ENCODE peak calls at places on chromosome 21, in four cellular contexts. F, P, B and J are unnamed samples.

GRCh38 chr21:38487906-38488639 is 10.2 kb downstream of the ERG start:
- DNase-seq in F (no peak), P (no peak), B (no peak), J (no peak)

GRCh38 chr21:30193201-30193600 is 22.7 kb downstream of the CLDN8 start:
- DNase-seq in F (no peak), P (no peak), B (no peak), J (no peak)

GRCh38 chr21:38269567-38269917 is 12.8 kb downstream of the KCNJ15 start:
- DNase-seq in F (no peak), P (no peak), B (no peak), J (no peak)

GRCh38 chr21:41397416-41397815 is 28.6 kb upstream of the MX1 start:
- DNase-seq in F (no peak), P (no peak), B (no peak), J (no peak)

GRCh38 chr21:33403786-33404571 is 766 bp downstream of the IFNGR2 start:
- DNase-seq in F (no peak), P (peak), B (peak), J (peak)

GRCh38 chr21:33642027-33642895 is at the start of gene ITSN1:
- DNase-seq in F (peak), P (peak), B (peak), J (peak)

GRCh38 chr21:19908386-19908785 is 1089.8 kb upstream of the NCAM2 start:
- DNase-seq in F (no peak), P (no peak), B (no peak), J (no peak)

GRCh38 chr21:37712204-37712934 is 203.9 kb downstream of the KCNJ6 start:
- DNase-seq in F (peak), P (peak), B (peak), J (peak)

GRCh38 chr21:33976980-33977720 is 61.5 kb upstream of the ATP5PO start:
- DNase-seq in F (no peak), P (no peak), B (no peak), J (peak)

GRCh38 chr21:21737186-21737585 is 739.0 kb downstream of the NCAM2 start:
- DNase-seq in F (no peak), P (no peak), B (no peak), J (no peak)

GRCh38 chr21:37459575-37459974 is 93.0 kb downstream of the DYRK1A start:
- DNase-seq in F (no peak), P (no peak), B (no peak), J (no peak)

GRCh38 chr21:15759469-15759868 is 29.7 kb downstream of the USP25 start:
- DNase-seq in F (no peak), P (no peak), B (no peak), J (no peak)

GRCh38 chr21:39136711-39137110 is 46.5 kb downstream of the PSMG1 start:
- DNase-seq in F (no peak), P (no peak), B (no peak), J (no peak)

GRCh38 chr21:33769057-33769456 is 126.8 kb downstream of the ITSN1 start:
- DNase-seq in F (no peak), P (no peak), B (no peak), J (no peak)

GRCh38 chr21:28099296-28099695 is 893.4 kb downstream of the LTN1 start:
- DNase-seq in F (no peak), P (no peak), B (no peak), J (no peak)

GRCh38 chr21:30240661-30241060 is 24.8 kb upstream of the CLDN8 start:
- DNase-seq in F (no peak), P (no peak), B (no peak), J (no peak)

GRCh38 chr21:28473530-28474225 is 519.0 kb downstream of the LTN1 start:
- DNase-seq in F (no peak), P (no peak), B (no peak), J (no peak)

GRCh38 chr21:34797202-34797527 is 128.4 kb downstream of the CLIC6 start:
- DNase-seq in F (no peak), P (no peak), B (no peak), J (no peak)

GRCh38 chr21:28067015-28067414 is 925.7 kb downstream of the LTN1 start:
- DNase-seq in F (no peak), P (no peak), B (no peak), J (no peak)

GRCh38 chr21:29308456-29308783 is 9.7 kb downstream of the BACH1 start:
- DNase-seq in F (no peak), P (no peak), B (no peak), J (no peak)

GRCh38 chr21:29125199-29125598 is 5.2 kb upstream of the MAP3K7CL start:
- DNase-seq in F (no peak), P (no peak), B (no peak), J (no peak)

GRCh38 chr21:15063081-15063820 is 1.5 kb downstream of the NRIP1 start:
- DNase-seq in F (no peak), P (no peak), B (peak), J (peak)

GRCh38 chr21:38311765-38312164 is 55.0 kb downstream of the KCNJ15 start:
- DNase-seq in F (no peak), P (no peak), B (no peak), J (no peak)

GRCh38 chr21:39000496-39000895 is 182.8 kb downstream of the PSMG1 start:
- DNase-seq in F (no peak), P (no peak), B (no peak), J (no peak)

GRCh38 chr21:41170442-41170841 is 2.5 kb downstream of the BACE2 start:
- DNase-seq in F (peak), P (peak), B (peak), J (peak)

GRCh38 chr21:35868005-35868868 is 192.1 kb downstream of the SETD4 start:
- DNase-seq in F (no peak), P (no peak), B (no peak), J (no peak)
- TF ChIP-seq HMGXB4 in F (no peak), P (no peak), B (no peak), J (no peak)

GRCh38 chr21:43192501-43193081 is 23.8 kb downstream of the CRYAA start:
- DNase-seq in F (no peak), P (peak), B (no peak), J (no peak)

GRCh38 chr21:43193651-43194302 is 25.0 kb downstream of the CRYAA start:
- DNase-seq in F (no peak), P (peak), B (no peak), J (no peak)

GRCh38 chr21:43194303-43195130 is 25.7 kb downstream of the CRYAA start:
- DNase-seq in F (no peak), P (peak), B (no peak), J (peak)

GRCh38 chr21:43191971-43192370 is 23.2 kb downstream of the CRYAA start:
- DNase-seq in F (no peak), P (no peak), B (no peak), J (no peak)

DNA sequence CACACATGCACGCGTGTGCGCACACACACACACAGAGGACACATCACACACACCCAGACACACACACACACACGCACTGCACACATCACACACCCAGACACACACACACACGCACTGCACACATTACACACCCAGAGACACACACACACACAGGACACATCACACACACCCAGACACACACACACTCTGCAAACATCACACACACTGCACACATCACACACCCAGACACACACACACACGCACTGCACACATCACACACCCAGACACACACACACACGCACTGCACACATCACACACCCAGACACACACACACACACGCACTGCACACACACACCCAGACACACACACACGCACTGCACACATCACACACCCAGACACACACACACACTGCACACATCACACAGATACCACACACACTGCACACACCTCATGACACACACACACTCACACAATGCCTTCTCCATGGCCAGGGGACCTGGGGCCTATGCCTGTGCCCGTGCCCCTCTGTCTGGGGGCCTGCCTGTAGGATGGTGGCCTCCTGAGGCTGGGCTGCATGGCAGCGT is 24.4 kb downstream of the CRYAA start:
- DNase-seq in F (no peak), P (no peak), B (no peak), J (no peak)
- TF ChIP-seq HMGXB4 in F (no peak), P (no peak), B (no peak), J (no peak)

DNA sequence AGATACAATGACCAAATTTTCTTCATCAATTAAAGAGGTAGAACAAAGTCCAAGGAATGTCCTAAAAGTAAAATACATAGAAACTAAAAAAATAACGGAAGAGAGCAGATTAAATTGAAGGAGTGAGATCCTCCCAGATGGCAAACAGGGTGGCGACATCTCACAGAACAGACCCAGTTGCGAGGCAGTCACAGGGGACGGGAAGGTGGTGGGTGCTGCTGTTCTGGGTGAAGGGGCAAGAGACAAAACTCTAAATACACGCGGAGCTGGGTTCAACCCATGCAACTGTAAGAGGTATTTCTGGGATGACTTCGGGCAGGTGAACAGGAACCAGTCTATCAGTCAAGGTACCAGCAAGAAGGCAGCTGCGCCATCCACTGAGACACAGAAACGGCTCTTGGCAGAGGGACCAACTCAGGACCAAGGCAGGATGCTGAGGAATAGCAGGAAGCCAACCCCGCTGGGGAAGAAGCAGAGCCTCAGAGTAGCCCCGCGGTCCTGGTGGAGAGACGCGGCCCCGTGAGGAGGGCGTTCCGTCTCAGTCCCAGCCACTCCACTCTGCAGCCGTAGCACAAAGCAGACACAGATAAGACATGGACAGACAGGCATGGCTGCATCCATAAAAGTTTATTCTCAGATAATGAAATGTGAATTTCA is 32.2 kb downstream of the WDR4 start:
- DNase-seq in F (no peak), P (no peak), B (no peak), J (no peak)
- TF ChIP-seq HMGXB4 in F (no peak), P (no peak), B (no peak), J (no peak)

GRCh38 chr21:46454142-46454541 is 4.5 kb upstream of the DIP2A start:
- DNase-seq in F (no peak), P (no peak), B (no peak), J (no peak)
- TF ChIP-seq HMGXB4 in F (no peak), P (no peak), B (no peak), J (no peak)

GRCh38 chr21:44964381-44964780 is 24.6 kb downstream of the SLX9 start:
- DNase-seq in F (no peak), P (no peak), B (no peak), J (no peak)
- TF ChIP-seq HMGXB4 in F (no peak), P (no peak), B (no peak), J (no peak)

GRCh38 chr21:31316072-31316471 is 28.0 kb downstream of the TIAM1 start:
- DNase-seq in F (no peak), P (no peak), B (no peak), J (no peak)

GRCh38 chr21:31310750-31311149 is 33.3 kb downstream of the TIAM1 start:
- DNase-seq in F (no peak), P (no peak), B (no peak), J (no peak)

GRCh38 chr21:31317688-31318087 is 26.4 kb downstream of the TIAM1 start:
- DNase-seq in F (no peak), P (no peak), B (no peak), J (no peak)

GRCh38 chr21:31318971-31319370 is 25.1 kb downstream of the TIAM1 start:
- DNase-seq in F (no peak), P (no peak), B (no peak), J (no peak)

DNA sequence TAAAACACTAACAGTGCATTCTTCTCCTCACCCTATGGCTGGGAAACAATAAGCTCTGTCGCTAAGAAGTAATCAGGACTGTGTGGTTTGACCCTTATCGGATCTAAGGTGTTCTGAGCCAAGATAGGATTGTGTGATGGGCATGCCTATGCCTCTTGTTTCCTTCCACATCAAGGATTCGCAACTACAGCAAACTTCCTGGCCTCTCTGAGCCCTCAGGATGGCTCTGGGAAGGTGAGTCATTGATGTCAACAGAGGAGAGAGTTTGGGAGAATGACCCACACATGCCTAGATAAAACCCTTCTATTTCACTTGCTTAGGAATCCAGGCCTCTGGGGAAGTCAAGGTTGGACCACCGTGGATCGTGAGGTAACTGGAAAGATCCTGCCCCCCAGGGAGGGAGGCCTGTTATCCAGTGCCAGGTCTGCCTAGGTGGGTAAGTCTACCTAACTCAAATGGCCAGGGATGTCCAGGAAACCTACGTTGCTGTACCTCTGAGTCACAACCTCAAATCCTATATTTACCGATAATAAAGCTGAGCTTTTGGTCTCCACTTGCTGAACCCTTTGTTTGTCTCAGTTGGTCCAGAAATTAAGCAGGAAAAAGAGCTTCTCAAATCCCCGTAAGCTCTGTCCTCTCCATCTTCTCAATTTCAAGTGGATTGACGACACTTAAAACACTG is 27.4 kb downstream of the TIAM1 start:
- DNase-seq in F (no peak), P (no peak), B (no peak), J (no peak)
- TF ChIP-seq HMGXB4 in F (no peak), P (no peak), B (no peak), J (no peak)

GRCh38 chr21:17506936-17507335 is 5.9 kb upstream of the CXADR start:
- DNase-seq in F (no peak), P (no peak), B (no peak), J (no peak)
- TF ChIP-seq HMGXB4 in F (no peak), P (no peak), B (no peak), J (no peak)